ENCODE peak calls at places on chromosomes 11 and 22, in eight cellular contexts. A is right lobe of liver, G is mammary epithelial cell, X is A673, L is left ventricle myocardium inferior, R is neural progenitor cell, F is ascending aorta, V is vagina. T is an unnamed sample. For H3K4me1, the result is how much of the 10 kb centered on the place peaks cover.

GRCh38 chr11:61163714-61164609 is 2.7 kb upstream of the VPS37C start:
- DNase-seq in A (no peak), G (no peak), X (no peak), L (no peak), R (no peak), F (peak), V (no peak), T (no peak)

GRCh38 chr11:720642-721346 is 14.8 kb downstream of the EPS8L2 start:
- DNase-seq in A (no peak), G (peak), X (no peak), L (no peak), R (peak), F (no peak), V (no peak), T (peak)

GRCh38 chr22:43921361-43921760 is 2.2 kb upstream of the PNPLA3 start:
- DNase-seq in A (peak), G (peak), X (no peak), L (no peak), R (no peak), F (no peak), V (no peak), T (peak)

GRCh38 chr22:39472570-39473556 is 16.1 kb downstream of the MGAT3 start:
- DNase-seq in A (no peak), G (no peak), X (no peak), L (no peak), R (no peak), F (no peak), V (no peak), T (peak)

GRCh38 chr22:44407404-44408226 is 90.4 kb downstream of the RTL6 start:
- DNase-seq in A (no peak), G (no peak), X (no peak), L (peak), R (no peak), F (no peak), V (no peak), T (no peak)

GRCh38 chr11:12410006-12410728 is 32.8 kb downstream of the PARVA start:
- DNase-seq in A (no peak), G (peak), X (peak), L (no peak), R (peak), F (no peak), V (no peak), T (peak)

GRCh38 chr22:44400763-44401060 is 88.0 kb upstream of the SHISAL1 start:
- DNase-seq in A (no peak), G (no peak), X (no peak), L (no peak), R (no peak), F (peak), V (no peak), T (no peak)

GRCh38 chr11:16945671-16946469 is 68.3 kb downstream of the PLEKHA7 start:
- DNase-seq in A (peak), G (peak), X (peak), L (peak), R (peak), F (no peak), V (no peak), T (peak)

GRCh38 chr11:119441898-119442243 is 18.9 kb upstream of the THY1 start:
- DNase-seq in A (no peak), G (no peak), X (no peak), L (no peak), R (no peak), F (no peak), V (no peak), T (no peak)

GRCh38 chr22:37632174-37633081 is 7.0 kb upstream of the SH3BP1 start:
- DNase-seq in A (peak), G (no peak), X (no peak), L (no peak), R (no peak), F (no peak), V (no peak), T (no peak)

GRCh38 chr22:37633082-37633692 is 6.3 kb upstream of the SH3BP1 start:
- DNase-seq in A (peak), G (no peak), X (no peak), L (no peak), R (no peak), F (no peak), V (no peak), T (peak)

GRCh38 chr22:37635157-37635556 is 4.3 kb upstream of the SH3BP1 start:
- DNase-seq in A (no peak), G (no peak), X (no peak), L (no peak), R (no peak), F (no peak), V (no peak), T (no peak)

GRCh38 chr22:37634505-37635002 is 4.9 kb upstream of the SH3BP1 start:
- DNase-seq in A (no peak), G (no peak), X (no peak), L (no peak), R (no peak), F (no peak), V (no peak), T (no peak)

DNA sequence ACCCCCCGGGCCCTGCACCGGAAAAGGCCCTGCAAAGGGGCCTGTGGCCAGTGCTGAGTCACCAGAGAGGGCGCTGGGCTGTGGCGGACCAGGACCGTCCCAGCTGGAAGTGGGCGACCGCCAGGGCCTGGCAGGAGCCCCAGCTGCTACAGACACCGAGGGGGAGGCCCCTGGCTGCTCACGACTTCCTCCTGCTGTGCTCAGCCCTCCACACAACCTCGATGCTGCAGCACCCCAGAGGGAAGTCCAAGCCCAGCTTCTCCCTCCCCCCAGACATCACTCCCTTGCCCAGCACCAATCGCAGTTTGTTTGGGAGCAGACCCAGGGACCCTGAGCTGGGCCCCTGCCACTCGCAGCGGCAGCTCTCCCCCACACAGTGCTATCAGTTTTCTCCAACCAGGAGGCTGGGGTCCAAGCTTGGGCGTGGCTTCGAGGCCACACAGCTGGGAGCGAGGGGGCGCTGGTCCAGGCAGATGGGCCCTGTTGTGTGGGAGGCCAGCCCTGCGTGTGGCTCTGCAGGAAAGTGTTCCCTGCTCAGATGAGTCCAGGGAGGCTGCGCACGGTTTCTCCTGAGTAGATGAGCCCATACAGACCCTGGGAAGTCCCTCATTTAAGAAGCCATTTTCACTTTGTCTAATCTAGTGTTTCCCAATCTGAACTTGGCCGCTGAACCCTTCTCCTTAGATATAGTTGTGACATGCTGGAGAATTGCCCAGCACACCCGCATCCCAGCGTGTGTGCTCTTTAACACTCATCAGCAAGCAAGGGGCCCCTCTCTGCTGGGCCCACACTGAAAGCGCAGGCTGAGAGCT is 5.6 kb upstream of the SH3BP1 start:
- DNase-seq in A (peak), G (no peak), X (peak), L (peak), R (peak), F (peak), V (no peak), T (peak)
- H3K4me1 ChIP-seq in A (under half), G (under half), X (under half), L (under half), R (under half), F (under half), V (half or more), T (under half)

GRCh38 chr11:1868056-1868635 is 15.3 kb downstream of the LSP1 start:
- DNase-seq in A (no peak), G (no peak), X (no peak), L (peak), R (no peak), F (no peak), V (no peak), T (no peak)
- H3K4me3 ChIP-seq in A (no peak), G (no peak), X (no peak), L (peak), R (no peak), F (no peak), V (peak), T (no peak)

DNA sequence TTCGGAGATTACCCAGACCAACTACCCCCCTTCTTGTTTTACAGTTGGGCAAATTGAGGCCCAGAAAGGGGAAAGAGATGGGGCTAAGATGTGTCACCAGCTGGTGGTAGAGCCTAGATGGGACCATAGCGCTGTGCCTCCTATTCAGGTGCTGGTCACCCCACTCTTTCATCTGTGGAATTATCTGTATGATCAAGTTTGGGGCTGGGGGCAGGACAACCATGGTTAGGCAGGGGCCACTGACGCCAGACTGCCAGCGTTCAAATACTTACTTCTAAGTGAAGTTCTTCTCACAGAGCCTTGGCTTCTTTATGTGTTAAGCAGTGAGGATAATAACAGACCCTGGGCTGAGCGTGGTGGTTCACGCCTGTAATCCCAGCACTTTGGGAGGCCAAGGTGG is 55.9 kb downstream of the IGLL1 start:
- DNase-seq in A (no peak), G (no peak), X (no peak), L (no peak), R (no peak), F (no peak), V (no peak), T (no peak)
- H3K27ac ChIP-seq in A (no peak), G (no peak), X (no peak), L (no peak), R (no peak), F (no peak), V (no peak), T (peak)

DNA sequence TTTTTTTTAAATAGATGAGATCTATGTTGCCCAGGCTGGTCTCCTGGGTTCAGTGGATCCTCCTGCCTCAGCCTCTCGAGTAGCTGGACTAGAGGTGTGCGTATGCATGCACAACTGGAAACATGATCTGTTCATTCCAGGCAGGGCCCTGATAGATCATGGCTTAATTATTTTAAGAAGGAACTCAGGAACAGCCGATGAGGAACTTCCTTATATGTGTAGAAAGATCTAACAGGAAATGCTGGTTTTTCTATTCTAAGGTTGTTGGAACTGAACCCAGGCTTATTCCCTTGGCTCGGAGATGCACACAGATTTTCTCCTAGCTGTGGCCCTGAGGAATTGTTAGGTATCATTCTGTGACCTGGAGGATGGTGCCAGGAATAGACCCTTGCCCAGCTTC is 32.4 kb downstream of the SPECC1L start:
- DNase-seq in A (no peak), G (no peak), X (no peak), L (no peak), R (no peak), F (no peak), V (no peak), T (no peak)
- H3K4me1 ChIP-seq in A (under half), G (under half), X (under half), L (half or more), R (under half), F (under half), V (half or more), T (under half)

GRCh38 chr11:64996327-64996709 is 453 bp downstream of the BATF2 start:
- DNase-seq in A (no peak), G (no peak), X (no peak), L (no peak), R (no peak), F (no peak), V (no peak), T (no peak)
- H3K4me3 ChIP-seq in A (peak), G (no peak), X (peak), L (peak), R (no peak), F (peak), V (peak), T (no peak)

GRCh38 chr11:67541198-67541597 is 18.0 kb upstream of the CABP2 start:
- DNase-seq in A (no peak), G (no peak), X (no peak), L (no peak), R (no peak), F (no peak), V (no peak), T (no peak)

GRCh38 chr11:67538306-67538705 is 15.1 kb upstream of the CABP2 start:
- DNase-seq in A (no peak), G (no peak), X (no peak), L (no peak), R (no peak), F (no peak), V (no peak), T (no peak)

GRCh38 chr11:67538823-67539505 is 15.7 kb upstream of the CABP2 start:
- DNase-seq in A (no peak), G (no peak), X (no peak), L (no peak), R (no peak), F (no peak), V (no peak), T (no peak)

GRCh38 chr11:67542169-67542568 is 18.9 kb upstream of the CABP2 start:
- DNase-seq in A (no peak), G (no peak), X (no peak), L (no peak), R (no peak), F (no peak), V (no peak), T (no peak)

DNA sequence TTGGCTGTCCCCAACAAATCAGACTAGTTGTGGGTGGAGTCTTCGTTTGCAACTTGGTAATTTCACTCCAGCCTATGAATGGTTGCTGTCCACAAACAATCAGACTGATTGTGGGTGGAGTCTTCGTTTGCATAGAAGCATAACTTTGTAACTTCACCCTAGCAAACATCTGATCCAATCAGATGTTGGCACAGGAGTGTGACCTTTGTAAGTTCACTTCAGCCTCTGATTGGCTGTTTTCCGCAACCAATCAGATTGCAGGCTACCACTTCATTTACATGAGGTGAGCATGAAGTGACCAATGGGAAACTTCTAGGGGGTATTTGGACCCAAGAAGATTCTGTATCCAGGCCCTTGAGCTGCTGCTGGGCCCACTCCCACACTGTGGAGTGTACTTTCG is 16.3 kb upstream of the CABP2 start:
- DNase-seq in A (no peak), G (no peak), X (peak), L (no peak), R (no peak), F (no peak), V (no peak), T (no peak)
- H3K27ac ChIP-seq in A (no peak), G (no peak), X (no peak), L (no peak), R (no peak), F (no peak), V (no peak), T (no peak)

DNA sequence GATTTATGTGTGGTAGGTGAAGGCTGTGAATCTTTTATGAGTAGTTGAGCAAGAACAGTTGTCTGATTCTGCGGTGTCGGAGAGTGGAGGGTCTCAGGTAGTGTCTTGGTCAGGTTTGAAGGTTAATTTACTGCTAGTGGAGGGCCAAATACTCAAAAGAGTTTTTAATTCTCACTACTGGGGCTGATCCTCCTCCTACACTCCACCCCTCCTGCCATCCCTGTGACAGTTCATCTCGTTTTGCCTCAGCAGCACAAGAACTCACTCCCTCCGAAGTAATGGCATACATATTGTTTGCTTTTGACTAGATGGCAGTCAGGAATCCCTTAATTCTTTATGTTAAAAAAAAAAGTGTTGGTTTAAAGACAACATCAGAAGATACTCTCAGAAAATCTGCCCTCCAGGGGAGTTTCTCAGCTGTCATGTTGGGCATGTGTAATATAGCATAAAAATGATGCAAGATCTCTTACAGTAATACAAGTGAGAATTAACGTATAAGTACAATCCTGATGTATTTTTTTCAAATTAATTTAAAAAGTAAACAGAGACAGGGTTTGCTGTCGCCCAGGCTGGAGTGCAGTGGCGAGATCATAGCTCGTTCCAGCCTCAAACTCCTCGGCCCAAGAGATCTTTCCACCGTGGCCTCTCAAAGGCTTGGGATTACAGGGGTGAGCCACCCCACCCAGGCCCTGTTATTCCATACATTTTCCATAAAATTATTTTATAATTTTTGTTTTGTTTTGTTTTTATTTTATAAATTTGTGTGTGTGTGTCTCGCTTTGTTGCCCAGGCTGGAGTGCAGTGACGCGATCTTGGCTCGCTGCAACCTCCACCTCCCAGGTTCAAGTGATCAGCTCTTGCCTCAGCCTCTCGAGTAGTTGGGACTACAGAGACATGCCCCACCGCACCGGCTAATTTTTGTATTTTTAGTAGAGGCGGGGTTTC is 1.3 kb downstream of the FAR1 start:
- DNase-seq in A (no peak), G (peak), X (no peak), L (no peak), R (no peak), F (no peak), V (no peak), T (peak)
- H3K4me1 ChIP-seq in A (under half), G (under half), X (under half), L (under half), R (under half), F (under half), V (under half), T (under half)